ENCODE peak calls at places on chromosomes 2 and 18, in nine cellular contexts. S is activated T-cell treated with anti-CD3 and anti-CD28 coated beads, Interleukin-2, amount 50 U/mL, for 1 hour; U is H9; T is gastrocnemius medialis; V is ELF-1; Z is DMS153; Q is activated CD8-positive, alpha-beta memory T cell treated with anti-CD3 and anti-CD28 coated beads for 24 hours; R is posterior cingulate gyrus; B is stimulated activated CD4-positive, alpha-beta T cell treated with anti-CD3 and anti-CD28 coated beads, Interleukin-12 subunit alpha, Interleukin-12 subunit beta, amount 100 ng/mL, for 4 hours. N is an unnamed sample.

GRCh38 chr2:112156152-112156986 is 18.2 kb downstream of the FBLN7 start:
- DNase-seq in R (no peak), B (no peak), Z (no peak), V (peak; percentile 20), Q (peak; percentile 70), S (peak; percentile 60), U (no peak), T (no peak), N (no peak)

GRCh38 chr2:45823723-45824206 is 172.3 kb downstream of the PRKCE start:
- DNase-seq in Z (peak; percentile 82), R (peak; percentile 69), U (no peak), T (peak; percentile 99), B (no peak), V (no peak), Q (no peak), S (no peak), N (no peak)

GRCh38 chr18:29078272-29078671 is 901.3 kb upstream of the CDH2 start:
- DNase-seq in B (no peak), R (no peak), S (no peak), Z (peak; percentile 22), U (no peak), V (no peak), T (no peak), Q (no peak), N (no peak)

GRCh38 chr2:194128810-194129209 is 1528.2 kb upstream of the SLC39A10 start:
- DNase-seq in U (no peak), Q (no peak), B (no peak), R (no peak), T (no peak), Z (no peak), V (no peak), S (no peak), N (no peak)

GRCh38 chr18:3851159-3851558 is 401.2 kb downstream of the TGIF1 start:
- DNase-seq in S (no peak), Z (no peak), U (no peak), B (no peak), R (no peak), Q (no peak), T (no peak), V (no peak), N (no peak)

GRCh38 chr2:233423436-233423860 is 69.2 kb downstream of the DGKD start:
- DNase-seq in T (no peak), Q (peak; percentile 51), Z (no peak), V (no peak), R (no peak), U (no peak), S (no peak), B (no peak), N (no peak)

GRCh38 chr2:132751838-132752237 is 81.8 kb upstream of the LYPD1 start:
- DNase-seq in Z (no peak), B (no peak), R (no peak), U (no peak), S (no peak), Q (no peak), V (no peak), T (no peak), N (no peak)

GRCh38 chr2:171320208-171320621 is 113.6 kb downstream of the METTL8 start:
- DNase-seq in Z (no peak), Q (no peak), V (peak; percentile 18), U (no peak), B (no peak), R (no peak), T (no peak), S (no peak), N (peak; percentile 45)

GRCh38 chr18:24354278-24354677 is 43.3 kb downstream of the OSBPL1A start:
- DNase-seq in R (no peak), B (no peak), S (no peak), U (no peak), V (no peak), Q (no peak), T (no peak), Z (no peak), N (peak; percentile 40)

GRCh38 chr18:45734944-45735343 is 11.0 kb downstream of the SLC14A1 start:
- DNase-seq in V (no peak), S (no peak), T (no peak), B (no peak), Z (no peak), U (no peak), Q (no peak), R (no peak), N (no peak)

GRCh38 chr2:96984300-96984699 is 2.1 kb downstream of the FAM178B start:
- DNase-seq in U (no peak), V (peak; percentile 27), R (no peak), T (no peak), S (no peak), B (no peak), Q (no peak), Z (no peak), N (peak; percentile 21)

GRCh38 chr2:28544405-28544914 is 48.6 kb downstream of the PLB1 start:
- DNase-seq in S (no peak), T (no peak), R (no peak), B (no peak), Q (no peak), V (peak; percentile 90), U (no peak), Z (no peak), N (peak; percentile 98)

GRCh38 chr2:120287183-120288015 is 34.7 kb downstream of the RALB start:
- DNase-seq in T (no peak), Z (no peak), Q (no peak), S (no peak), R (peak; percentile 8), V (peak; percentile 62), U (no peak), B (peak; percentile 11), N (no peak)

GRCh38 chr2:96265840-96266569 is at the start of the genes CIAO1 and TMEM127:
- DNase-seq in B (peak; percentile 96), R (peak; percentile 99), Q (peak; percentile 98), Z (peak; percentile 97), U (peak; percentile 99), S (peak; percentile 97), T (peak; percentile 98), V (peak; percentile 99), N (peak; percentile 99)

GRCh38 chr2:221310720-221311119 is 261.4 kb downstream of the EPHA4 start:
- DNase-seq in Q (no peak), T (no peak), B (no peak), S (no peak), Z (no peak), U (no peak), V (no peak), R (no peak), N (peak; percentile 69)